ENCODE peak calls at places on chromosomes 4 and X, in nine cellular contexts. One of them, this sample, is unnamed.

GRCh38 chrX:130728208-130728607 is 174.8 kb downstream of the ENOX2 start:
- DNase-seq in hepatocyte: no peak
- DNase-seq in HFFc6: peak
- DNase-seq in GM10248: no peak
- DNase-seq in COR-L47: no peak
- DNase-seq in NCI-H1092 treated with DMSO at 0.1 percent for 48 hours: no peak
- DNase-seq in caudate nucleus: no peak
- DNase-seq in bronchial epithelial cell: peak
- DNase-seq in AG08396: peak
- DNase-seq in this sample: no peak

GRCh38 chr4:112910109-112910736 is 139.2 kb upstream of the ANK2 start:
- DNase-seq in hepatocyte: peak
- DNase-seq in HFFc6: peak
- DNase-seq in GM10248: no peak
- DNase-seq in COR-L47: peak
- DNase-seq in NCI-H1092 treated with DMSO at 0.1 percent for 48 hours: peak
- DNase-seq in caudate nucleus: no peak
- DNase-seq in bronchial epithelial cell: no peak
- DNase-seq in AG08396: peak
- DNase-seq in this sample: no peak

GRCh38 chr4:88823058-88823919 is 125.7 kb upstream of the NAP1L5 start:
- DNase-seq in hepatocyte: peak
- DNase-seq in HFFc6: peak
- DNase-seq in GM10248: peak
- DNase-seq in COR-L47: peak
- DNase-seq in NCI-H1092 treated with DMSO at 0.1 percent for 48 hours: peak
- DNase-seq in caudate nucleus: peak
- DNase-seq in bronchial epithelial cell: peak
- DNase-seq in AG08396: peak
- DNase-seq in this sample: peak

GRCh38 chr4:51836531-51836930 is 6.4 kb upstream of the DCUN1D4 start:
- DNase-seq in hepatocyte: no peak
- DNase-seq in HFFc6: no peak
- DNase-seq in GM10248: no peak
- DNase-seq in COR-L47: no peak
- DNase-seq in NCI-H1092 treated with DMSO at 0.1 percent for 48 hours: no peak
- DNase-seq in caudate nucleus: no peak
- DNase-seq in bronchial epithelial cell: peak
- DNase-seq in AG08396: no peak
- DNase-seq in this sample: no peak

GRCh38 chrX:10603612-10604011 is 16.8 kb downstream of the MID1 start:
- DNase-seq in hepatocyte: no peak
- DNase-seq in HFFc6: no peak
- DNase-seq in GM10248: no peak
- DNase-seq in COR-L47: no peak
- DNase-seq in NCI-H1092 treated with DMSO at 0.1 percent for 48 hours: no peak
- DNase-seq in caudate nucleus: no peak
- DNase-seq in bronchial epithelial cell: no peak
- DNase-seq in AG08396: no peak
- DNase-seq in this sample: no peak

GRCh38 chr4:84849051-84849640 is 117.3 kb downstream of the WDFY3 start:
- DNase-seq in hepatocyte: no peak
- DNase-seq in HFFc6: no peak
- DNase-seq in GM10248: no peak
- DNase-seq in COR-L47: no peak
- DNase-seq in NCI-H1092 treated with DMSO at 0.1 percent for 48 hours: no peak
- DNase-seq in caudate nucleus: no peak
- DNase-seq in bronchial epithelial cell: no peak
- DNase-seq in AG08396: no peak
- DNase-seq in this sample: no peak

GRCh38 chrX:54423161-54423888 is 16.9 kb upstream of the TSR2 start:
- DNase-seq in hepatocyte: no peak
- DNase-seq in HFFc6: no peak
- DNase-seq in GM10248: peak
- DNase-seq in COR-L47: no peak
- DNase-seq in NCI-H1092 treated with DMSO at 0.1 percent for 48 hours: no peak
- DNase-seq in caudate nucleus: no peak
- DNase-seq in bronchial epithelial cell: no peak
- DNase-seq in AG08396: no peak
- DNase-seq in this sample: no peak

GRCh38 chr4:52376107-52376704 is 282.9 kb downstream of the USP46 start:
- DNase-seq in hepatocyte: peak
- DNase-seq in HFFc6: peak
- DNase-seq in GM10248: peak
- DNase-seq in COR-L47: peak
- DNase-seq in NCI-H1092 treated with DMSO at 0.1 percent for 48 hours: peak
- DNase-seq in caudate nucleus: no peak
- DNase-seq in bronchial epithelial cell: peak
- DNase-seq in AG08396: peak
- DNase-seq in this sample: no peak

GRCh38 chr4:100982345-100982744 is 365.0 kb downstream of the PPP3CA start:
- DNase-seq in hepatocyte: no peak
- DNase-seq in HFFc6: no peak
- DNase-seq in GM10248: no peak
- DNase-seq in COR-L47: no peak
- DNase-seq in NCI-H1092 treated with DMSO at 0.1 percent for 48 hours: no peak
- DNase-seq in caudate nucleus: no peak
- DNase-seq in bronchial epithelial cell: peak
- DNase-seq in AG08396: no peak
- DNase-seq in this sample: no peak

GRCh38 chr4:7772708-7773385 is 166.8 kb downstream of the AFAP1 start:
- DNase-seq in hepatocyte: no peak
- DNase-seq in HFFc6: no peak
- DNase-seq in GM10248: no peak
- DNase-seq in COR-L47: no peak
- DNase-seq in NCI-H1092 treated with DMSO at 0.1 percent for 48 hours: no peak
- DNase-seq in caudate nucleus: no peak
- DNase-seq in bronchial epithelial cell: no peak
- DNase-seq in AG08396: peak
- DNase-seq in this sample: no peak

GRCh38 chrX:20140410-20140809 is 1.2 kb downstream of the EIF1AX start:
- DNase-seq in hepatocyte: no peak
- DNase-seq in HFFc6: no peak
- DNase-seq in GM10248: no peak
- DNase-seq in COR-L47: no peak
- DNase-seq in NCI-H1092 treated with DMSO at 0.1 percent for 48 hours: no peak
- DNase-seq in caudate nucleus: no peak
- DNase-seq in bronchial epithelial cell: no peak
- DNase-seq in AG08396: no peak
- DNase-seq in this sample: no peak

GRCh38 chr4:145130788-145131398 is 32.8 kb downstream of the ABCE1 start:
- DNase-seq in hepatocyte: no peak
- DNase-seq in HFFc6: peak
- DNase-seq in GM10248: no peak
- DNase-seq in COR-L47: no peak
- DNase-seq in NCI-H1092 treated with DMSO at 0.1 percent for 48 hours: no peak
- DNase-seq in caudate nucleus: no peak
- DNase-seq in bronchial epithelial cell: peak
- DNase-seq in AG08396: peak
- DNase-seq in this sample: no peak

GRCh38 chrX:18389968-18390367 is 35.4 kb upstream of the CDKL5 start:
- DNase-seq in hepatocyte: no peak
- DNase-seq in HFFc6: no peak
- DNase-seq in GM10248: no peak
- DNase-seq in COR-L47: no peak
- DNase-seq in NCI-H1092 treated with DMSO at 0.1 percent for 48 hours: no peak
- DNase-seq in caudate nucleus: no peak
- DNase-seq in bronchial epithelial cell: no peak
- DNase-seq in AG08396: no peak
- DNase-seq in this sample: no peak

GRCh38 chrX:33725556-33726232 is 406.4 kb downstream of the FAM47A start:
- DNase-seq in hepatocyte: peak
- DNase-seq in HFFc6: no peak
- DNase-seq in GM10248: no peak
- DNase-seq in COR-L47: no peak
- DNase-seq in NCI-H1092 treated with DMSO at 0.1 percent for 48 hours: no peak
- DNase-seq in caudate nucleus: no peak
- DNase-seq in bronchial epithelial cell: peak
- DNase-seq in AG08396: no peak
- DNase-seq in this sample: no peak

GRCh38 chr4:168765322-168765721 is 244.7 kb downstream of the CBR4 start:
- DNase-seq in hepatocyte: no peak
- DNase-seq in HFFc6: no peak
- DNase-seq in GM10248: no peak
- DNase-seq in COR-L47: no peak
- DNase-seq in NCI-H1092 treated with DMSO at 0.1 percent for 48 hours: no peak
- DNase-seq in caudate nucleus: no peak
- DNase-seq in bronchial epithelial cell: no peak
- DNase-seq in AG08396: no peak
- DNase-seq in this sample: no peak

GRCh38 chr4:75995727-75996126 is 5.0 kb upstream of the SDAD1 start:
- DNase-seq in hepatocyte: peak
- DNase-seq in HFFc6: peak
- DNase-seq in GM10248: peak
- DNase-seq in COR-L47: peak
- DNase-seq in NCI-H1092 treated with DMSO at 0.1 percent for 48 hours: peak
- DNase-seq in caudate nucleus: no peak
- DNase-seq in bronchial epithelial cell: peak
- DNase-seq in AG08396: peak
- DNase-seq in this sample: no peak

GRCh38 chrX:106263817-106264216 is 95.7 kb downstream of the PWWP3B start:
- DNase-seq in hepatocyte: no peak
- DNase-seq in HFFc6: no peak
- DNase-seq in GM10248: no peak
- DNase-seq in COR-L47: no peak
- DNase-seq in NCI-H1092 treated with DMSO at 0.1 percent for 48 hours: no peak
- DNase-seq in caudate nucleus: no peak
- DNase-seq in bronchial epithelial cell: peak
- DNase-seq in AG08396: no peak
- DNase-seq in this sample: no peak

GRCh38 chr4:152572417-152573086 is 36.7 kb upstream of the FBXW7 start:
- DNase-seq in hepatocyte: peak
- DNase-seq in HFFc6: peak
- DNase-seq in GM10248: no peak
- DNase-seq in COR-L47: no peak
- DNase-seq in NCI-H1092 treated with DMSO at 0.1 percent for 48 hours: no peak
- DNase-seq in caudate nucleus: no peak
- DNase-seq in bronchial epithelial cell: peak
- DNase-seq in AG08396: no peak
- DNase-seq in this sample: no peak

GRCh38 chr4:94507708-94508107 is 56.0 kb downstream of the PDLIM5 start:
- DNase-seq in hepatocyte: peak
- DNase-seq in HFFc6: peak
- DNase-seq in GM10248: no peak
- DNase-seq in COR-L47: no peak
- DNase-seq in NCI-H1092 treated with DMSO at 0.1 percent for 48 hours: no peak
- DNase-seq in caudate nucleus: no peak
- DNase-seq in bronchial epithelial cell: peak
- DNase-seq in AG08396: peak
- DNase-seq in this sample: no peak

GRCh38 chrX:37776283-37776986 is 3.4 kb upstream of the CYBB start:
- DNase-seq in hepatocyte: no peak
- DNase-seq in HFFc6: no peak
- DNase-seq in GM10248: no peak
- DNase-seq in COR-L47: no peak
- DNase-seq in NCI-H1092 treated with DMSO at 0.1 percent for 48 hours: no peak
- DNase-seq in caudate nucleus: no peak
- DNase-seq in bronchial epithelial cell: no peak
- DNase-seq in AG08396: no peak
- DNase-seq in this sample: no peak

GRCh38 chr4:2251795-2252529 is 9.9 kb downstream of the MXD4 start:
- DNase-seq in hepatocyte: no peak
- DNase-seq in HFFc6: no peak
- DNase-seq in GM10248: no peak
- DNase-seq in COR-L47: no peak
- DNase-seq in NCI-H1092 treated with DMSO at 0.1 percent for 48 hours: no peak
- DNase-seq in caudate nucleus: no peak
- DNase-seq in bronchial epithelial cell: no peak
- DNase-seq in AG08396: no peak
- DNase-seq in this sample: peak

GRCh38 chr4:164012396-164013027 is 518.0 kb downstream of the TMA16 start:
- DNase-seq in hepatocyte: peak
- DNase-seq in HFFc6: no peak
- DNase-seq in GM10248: peak
- DNase-seq in COR-L47: no peak
- DNase-seq in NCI-H1092 treated with DMSO at 0.1 percent for 48 hours: no peak
- DNase-seq in caudate nucleus: no peak
- DNase-seq in bronchial epithelial cell: peak
- DNase-seq in AG08396: no peak
- DNase-seq in this sample: no peak

GRCh38 chr4:182619659-182620058 is 297.5 kb downstream of the DCTD start:
- DNase-seq in hepatocyte: no peak
- DNase-seq in HFFc6: no peak
- DNase-seq in GM10248: no peak
- DNase-seq in COR-L47: no peak
- DNase-seq in NCI-H1092 treated with DMSO at 0.1 percent for 48 hours: no peak
- DNase-seq in caudate nucleus: no peak
- DNase-seq in bronchial epithelial cell: no peak
- DNase-seq in AG08396: no peak
- DNase-seq in this sample: no peak

GRCh38 chr4:145302725-145303124 is 122.3 kb upstream of the OTUD4 start:
- DNase-seq in hepatocyte: no peak
- DNase-seq in HFFc6: peak
- DNase-seq in GM10248: no peak
- DNase-seq in COR-L47: no peak
- DNase-seq in NCI-H1092 treated with DMSO at 0.1 percent for 48 hours: no peak
- DNase-seq in caudate nucleus: no peak
- DNase-seq in bronchial epithelial cell: peak
- DNase-seq in AG08396: no peak
- DNase-seq in this sample: no peak

GRCh38 chr4:13523591-13524503 is 20.5 kb downstream of the NKX3-2 start:
- DNase-seq in hepatocyte: no peak
- DNase-seq in HFFc6: no peak
- DNase-seq in GM10248: peak
- DNase-seq in COR-L47: no peak
- DNase-seq in NCI-H1092 treated with DMSO at 0.1 percent for 48 hours: no peak
- DNase-seq in caudate nucleus: no peak
- DNase-seq in bronchial epithelial cell: no peak
- DNase-seq in AG08396: no peak
- DNase-seq in this sample: no peak

GRCh38 chr4:25984796-25985195 is 70.8 kb downstream of the SMIM20 start:
- DNase-seq in hepatocyte: no peak
- DNase-seq in HFFc6: no peak
- DNase-seq in GM10248: no peak
- DNase-seq in COR-L47: no peak
- DNase-seq in NCI-H1092 treated with DMSO at 0.1 percent for 48 hours: no peak
- DNase-seq in caudate nucleus: no peak
- DNase-seq in bronchial epithelial cell: no peak
- DNase-seq in AG08396: no peak
- DNase-seq in this sample: no peak

GRCh38 chrX:129744881-129745321 is 6.1 kb downstream of the XPNPEP2 start:
- DNase-seq in hepatocyte: no peak
- DNase-seq in HFFc6: no peak
- DNase-seq in GM10248: no peak
- DNase-seq in COR-L47: no peak
- DNase-seq in NCI-H1092 treated with DMSO at 0.1 percent for 48 hours: no peak
- DNase-seq in caudate nucleus: no peak
- DNase-seq in bronchial epithelial cell: no peak
- DNase-seq in AG08396: no peak
- DNase-seq in this sample: no peak

GRCh38 chr4:10164877-10165283 is 48.3 kb upstream of the WDR1 start:
- DNase-seq in hepatocyte: peak
- DNase-seq in HFFc6: peak
- DNase-seq in GM10248: peak
- DNase-seq in COR-L47: peak
- DNase-seq in NCI-H1092 treated with DMSO at 0.1 percent for 48 hours: no peak
- DNase-seq in caudate nucleus: no peak
- DNase-seq in bronchial epithelial cell: peak
- DNase-seq in AG08396: peak
- DNase-seq in this sample: peak

GRCh38 chr4:121277194-121278105 is 103.4 kb downstream of the QRFPR start:
- DNase-seq in hepatocyte: peak
- DNase-seq in HFFc6: peak
- DNase-seq in GM10248: no peak
- DNase-seq in COR-L47: peak
- DNase-seq in NCI-H1092 treated with DMSO at 0.1 percent for 48 hours: peak
- DNase-seq in caudate nucleus: no peak
- DNase-seq in bronchial epithelial cell: peak
- DNase-seq in AG08396: peak
- DNase-seq in this sample: no peak

GRCh38 chr4:118557298-118557851 is 127.8 kb upstream of the METTL14 start:
- DNase-seq in hepatocyte: no peak
- DNase-seq in HFFc6: peak
- DNase-seq in GM10248: no peak
- DNase-seq in COR-L47: peak
- DNase-seq in NCI-H1092 treated with DMSO at 0.1 percent for 48 hours: peak
- DNase-seq in caudate nucleus: no peak
- DNase-seq in bronchial epithelial cell: peak
- DNase-seq in AG08396: peak
- DNase-seq in this sample: no peak

GRCh38 chr4:135197650-135198049 is 996.1 kb upstream of the PABPC4L start:
- DNase-seq in hepatocyte: no peak
- DNase-seq in HFFc6: no peak
- DNase-seq in GM10248: no peak
- DNase-seq in COR-L47: no peak
- DNase-seq in NCI-H1092 treated with DMSO at 0.1 percent for 48 hours: no peak
- DNase-seq in caudate nucleus: no peak
- DNase-seq in bronchial epithelial cell: no peak
- DNase-seq in AG08396: no peak
- DNase-seq in this sample: no peak